ENCODE peak calls at places on chromosomes 5 and 9, in five cellular contexts. D is A549, Y is K562, Z is GM12878, J is HepG2. Q is an unnamed sample.

GRCh38 chr9:33170464-33171156 is 3.5 kb upstream of the B4GALT1 start:
- DNase-seq in D (peak; percentile 66), Y (no peak), Z (no peak), J (no peak), Q (no peak)

GRCh38 chr9:134475051-134475790 is 149.0 kb downstream of the RXRA start:
- DNase-seq in D (peak; percentile 30), Y (no peak), Z (no peak), J (no peak), Q (no peak)

GRCh38 chr9:78210841-78211301 is 25.0 kb upstream of the CEP78 start:
- DNase-seq in D (no peak), Y (no peak), Z (peak; percentile 77), J (no peak), Q (no peak)

GRCh38 chr9:13088734-13089427 is 190.6 kb downstream of the MPDZ start:
- DNase-seq in D (peak; percentile 57), Y (peak; percentile 47), Z (no peak), J (peak; percentile 36), Q (no peak)

GRCh38 chr5:91418158-91418557 is 35.0 kb upstream of the ARRDC3 start:
- DNase-seq in D (peak; percentile 14), Y (no peak), Z (no peak), J (no peak), Q (no peak)

GRCh38 chr9:106816524-106816923 is 46.4 kb upstream of the ZNF462 start:
- DNase-seq in D (no peak), Y (no peak), Z (peak; percentile 16), J (no peak), Q (no peak)

GRCh38 chr9:4174781-4175180 is 125.1 kb downstream of the GLIS3 start:
- DNase-seq in D (peak; percentile 33), Y (no peak), Z (no peak), J (no peak), Q (no peak)

GRCh38 chr5:97529354-97529753 is 346.3 kb upstream of the RIOK2 start:
- DNase-seq in D (no peak), Y (no peak), Z (no peak), J (no peak), Q (no peak)

GRCh38 chr5:99605904-99606303 is 677.1 kb upstream of the CHD1 start:
- DNase-seq in D (no peak), Y (no peak), Z (no peak), J (no peak), Q (no peak)

GRCh38 chr5:66503203-66503789 is 92.9 kb upstream of the MAST4 start:
- DNase-seq in D (no peak), Y (no peak), Z (no peak), J (no peak), Q (no peak)

GRCh38 chr5:159324097-159324760 is 6.1 kb downstream of the IL12B start:
- DNase-seq in D (no peak), Y (no peak), Z (no peak), J (no peak), Q (no peak)

GRCh38 chr9:116491219-116491618 is 195.9 kb upstream of the TRIM32 start:
- DNase-seq in D (no peak), Y (no peak), Z (no peak), J (no peak), Q (no peak)

GRCh38 chr5:62043289-62044274 is 262.4 kb upstream of the KIF2A start:
- DNase-seq in D (no peak), Y (no peak), Z (no peak), J (no peak), Q (peak; percentile 65)

GRCh38 chr5:178416919-178417318 is 173.3 kb downstream of the COL23A1 start:
- DNase-seq in D (peak; percentile 23), Y (no peak), Z (no peak), J (no peak), Q (no peak)

GRCh38 chr5:35405938-35406337 is 175.7 kb upstream of the PRLR start:
- DNase-seq in D (no peak), Y (no peak), Z (no peak), J (no peak), Q (no peak)

GRCh38 chr5:112957970-112958773 is 18.4 kb upstream of the DCP2 start:
- DNase-seq in D (peak; percentile 88), Y (peak; percentile 37), Z (peak; percentile 57), J (peak; percentile 65), Q (no peak)

GRCh38 chr5:1322036-1322903 is 22.6 kb downstream of the CLPTM1L start:
- DNase-seq in D (no peak), Y (no peak), Z (no peak), J (no peak), Q (no peak)

GRCh38 chr5:127827451-127827850 is 124.3 kb downstream of the CCDC192 start:
- DNase-seq in D (no peak), Y (no peak), Z (no peak), J (no peak), Q (no peak)

GRCh38 chr5:130975847-130976246 is 189.2 kb downstream of the HINT1 start:
- DNase-seq in D (no peak), Y (no peak), Z (no peak), J (no peak), Q (no peak)

GRCh38 chr5:109455598-109456096 is 45.9 kb upstream of the PJA2 start:
- DNase-seq in D (peak; percentile 66), Y (no peak), Z (peak; percentile 45), J (peak; percentile 11), Q (no peak)

GRCh38 chr5:58459276-58459859 is 518 bp downstream of the PLK2 start:
- DNase-seq in D (peak; percentile 47), Y (no peak), Z (no peak), J (peak; percentile 1), Q (no peak)

GRCh38 chr5:61120534-61120933 is 41.7 kb downstream of the SMIM15 start:
- DNase-seq in D (no peak), Y (no peak), Z (no peak), J (no peak), Q (no peak)

GRCh38 chr9:37197158-37198033 is 77.0 kb downstream of the ZCCHC7 start:
- DNase-seq in D (no peak), Y (peak; percentile 94), Z (peak; percentile 79), J (no peak), Q (no peak)

GRCh38 chr5:158514353-158514960 is 585.3 kb downstream of the EBF1 start:
- DNase-seq in D (no peak), Y (no peak), Z (no peak), J (no peak), Q (no peak)

GRCh38 chr5:137647401-137647800 is 88.5 kb downstream of the KLHL3 start:
- DNase-seq in D (no peak), Y (no peak), Z (no peak), J (no peak), Q (no peak)

GRCh38 chr9:115328228-115328627 is 210.3 kb upstream of the TNC start:
- DNase-seq in D (no peak), Y (no peak), Z (no peak), J (no peak), Q (no peak)

GRCh38 chr5:176832162-176832561 is 21.8 kb downstream of the UNC5A start:
- DNase-seq in D (no peak), Y (no peak), Z (no peak), J (peak; percentile 37), Q (no peak)

GRCh38 chr5:136364307-136364706 is 1.0 kb downstream of the TRPC7 start:
- DNase-seq in D (peak; percentile 7), Y (peak; percentile 9), Z (no peak), J (no peak), Q (no peak)

GRCh38 chr5:3230254-3230653 is 365.4 kb upstream of the IRX1 start:
- DNase-seq in D (no peak), Y (no peak), Z (no peak), J (no peak), Q (no peak)

GRCh38 chr5:35377653-35378052 is 147.4 kb upstream of the PRLR start:
- DNase-seq in D (no peak), Y (no peak), Z (no peak), J (no peak), Q (no peak)

GRCh38 chr5:55694152-55694830 is 17.8 kb downstream of the SLC38A9 start:
- DNase-seq in D (peak; percentile 77), Y (no peak), Z (no peak), J (peak; percentile 34), Q (no peak)

GRCh38 chr9:132443951-132444615 is 34.1 kb downstream of the CFAP77 start:
- DNase-seq in D (no peak), Y (no peak), Z (no peak), J (no peak), Q (no peak)
- TF ChIP-seq KDM1A in D (no peak), Y (no peak), Z (no peak), J (no peak), Q (no peak)

GRCh38 chr9:7241694-7242093 is 483.9 kb downstream of the KDM4C start:
- DNase-seq in D (no peak), Y (no peak), Z (no peak), J (no peak), Q (no peak)
- TF ChIP-seq KDM1A in D (no peak), Y (no peak), Z (no peak), J (no peak), Q (no peak)

GRCh38 chr9:34276772-34277171 is 52.3 kb downstream of the KIF24 start:
- DNase-seq in D (no peak), Y (no peak), Z (no peak), J (no peak), Q (no peak)

GRCh38 chr9:34275811-34276210 is 53.3 kb downstream of the KIF24 start:
- DNase-seq in D (no peak), Y (no peak), Z (no peak), J (no peak), Q (no peak)

GRCh38 chr9:34272146-34272545 is 56.9 kb downstream of the KIF24 start:
- DNase-seq in D (no peak), Y (no peak), Z (no peak), J (no peak), Q (no peak)

GRCh38 chr9:34267660-34268059 is 61.4 kb downstream of the KIF24 start:
- DNase-seq in D (no peak), Y (no peak), Z (no peak), J (no peak), Q (no peak)

DNA sequence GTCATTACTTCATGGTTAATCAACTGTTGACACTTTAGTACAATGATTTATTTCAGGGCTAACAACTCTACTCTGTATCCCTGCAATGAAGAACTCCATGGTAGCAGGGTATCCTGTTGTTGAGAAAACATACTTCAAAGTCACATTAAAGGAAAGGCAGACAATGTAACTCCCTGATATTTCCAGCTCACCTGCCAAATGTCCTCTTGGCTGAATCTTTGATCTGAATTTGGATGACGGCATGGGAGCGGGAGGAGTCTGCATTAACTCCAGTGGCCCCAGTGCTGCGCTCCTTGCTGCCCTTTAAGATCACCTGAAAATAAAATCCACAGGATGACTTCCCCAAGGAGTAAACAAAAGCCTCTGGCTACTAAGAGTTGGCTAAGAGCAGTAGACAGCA is 57.5 kb downstream of the KIF24 start:
- DNase-seq in D (no peak), Y (no peak), Z (no peak), J (no peak), Q (no peak)
- TF ChIP-seq KDM1A in D (no peak), Y (no peak), Z (no peak), J (no peak), Q (no peak)

GRCh38 chr5:13276143-13276542 is 668.3 kb downstream of the DNAH5 start:
- DNase-seq in D (no peak), Y (no peak), Z (no peak), J (no peak), Q (no peak)

DNA sequence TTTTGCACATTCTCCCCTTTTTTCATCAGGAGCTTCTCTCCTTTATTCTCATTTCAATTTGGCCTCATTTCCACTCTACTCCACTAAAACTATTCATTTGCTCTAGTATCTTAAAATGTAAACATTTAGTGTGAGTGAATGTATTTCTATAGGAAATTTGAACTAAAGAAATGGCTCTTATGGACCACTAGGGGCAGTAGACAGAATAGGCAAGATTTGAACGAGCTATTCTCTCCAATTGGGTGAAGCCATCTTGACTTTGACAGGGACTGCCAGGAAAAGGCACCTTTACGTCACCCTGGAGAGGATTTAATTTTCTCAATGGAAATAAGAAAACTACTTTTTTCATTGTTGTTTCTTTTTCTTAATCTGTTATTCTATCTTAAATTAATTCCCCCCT is 666.3 kb downstream of the DNAH5 start:
- DNase-seq in D (peak; percentile 18), Y (no peak), Z (no peak), J (no peak), Q (no peak)
- TF ChIP-seq KDM1A in D (no peak), Y (no peak), Z (no peak), J (no peak), Q (no peak)